ENCODE peak calls at places on chromosome 17, in six cellular contexts. Q is H9, N is mesenchymal stem cell, H is IMR-90, L is trophoblast cell, V is neuronal stem cell. A is an unnamed sample.

GRCh38 chr17:19010729-19011505 is 6.4 kb upstream of the FAM83G start:
- DNase-seq in Q (no peak), N (peak), H (no peak), L (no peak), V (no peak), A (no peak)

GRCh38 chr17:2050246-2050866 is 4.5 kb upstream of the HIC1 start:
- DNase-seq in Q (peak), N (peak), H (peak), L (peak), V (peak), A (no peak)

GRCh38 chr17:31061678-31062077 is 33.1 kb upstream of the NF1 start:
- DNase-seq in Q (peak), N (no peak), H (no peak), L (no peak), V (no peak), A (no peak)

GRCh38 chr17:73829676-73830280 is 185.5 kb upstream of the SDK2 start:
- DNase-seq in Q (no peak), N (no peak), H (no peak), L (no peak), V (no peak), A (no peak)

GRCh38 chr17:19248923-19249574 is 11.9 kb downstream of the EPN2 start:
- DNase-seq in Q (no peak), N (peak), H (peak), L (peak), V (no peak), A (no peak)

GRCh38 chr17:61443475-61443882 is 8.7 kb upstream of the TBX4 start:
- DNase-seq in Q (peak), N (no peak), H (no peak), L (no peak), V (no peak), A (no peak)

GRCh38 chr17:37043201-37043600 is 94.4 kb downstream of the AATF start:
- DNase-seq in Q (no peak), N (peak), H (peak), L (no peak), V (no peak), A (no peak)

GRCh38 chr17:79921411-79922160 is 82.3 kb upstream of the CBX4 start:
- DNase-seq in Q (no peak), N (no peak), H (no peak), L (no peak), V (no peak), A (no peak)

GRCh38 chr17:2683912-2684311 is 27.7 kb downstream of the CLUH start:
- DNase-seq in Q (no peak), N (no peak), H (peak), L (no peak), V (no peak), A (no peak)

GRCh38 chr17:2076461-2076984 is 21.6 kb downstream of the HIC1 start:
- DNase-seq in Q (no peak), N (peak), H (peak), L (no peak), V (no peak), A (no peak)

GRCh38 chr17:15967706-15968399 is 22.9 kb downstream of the ADORA2B start:
- DNase-seq in Q (no peak), N (no peak), H (no peak), L (no peak), V (no peak), A (no peak)
- H3K14ac ChIP-seq in Q (peak), N (no peak), H (no peak), L (no peak), V (no peak), A (no peak)

GRCh38 chr17:76565728-76566612 is 19.7 kb downstream of the ST6GALNAC2 start:
- DNase-seq in Q (peak), N (no peak), H (no peak), L (no peak), V (no peak), A (no peak)
- H3K27ac ChIP-seq in Q (no peak), N (no peak), H (no peak), L (no peak), V (no peak), A (peak)

GRCh38 chr17:47682138-47682537 is 11.8 kb upstream of the TBKBP1 start:
- DNase-seq in Q (no peak), N (no peak), H (no peak), L (no peak), V (no peak), A (no peak)
- H3K14ac ChIP-seq in Q (no peak), N (no peak), H (no peak), L (no peak), V (no peak), A (no peak)

DNA sequence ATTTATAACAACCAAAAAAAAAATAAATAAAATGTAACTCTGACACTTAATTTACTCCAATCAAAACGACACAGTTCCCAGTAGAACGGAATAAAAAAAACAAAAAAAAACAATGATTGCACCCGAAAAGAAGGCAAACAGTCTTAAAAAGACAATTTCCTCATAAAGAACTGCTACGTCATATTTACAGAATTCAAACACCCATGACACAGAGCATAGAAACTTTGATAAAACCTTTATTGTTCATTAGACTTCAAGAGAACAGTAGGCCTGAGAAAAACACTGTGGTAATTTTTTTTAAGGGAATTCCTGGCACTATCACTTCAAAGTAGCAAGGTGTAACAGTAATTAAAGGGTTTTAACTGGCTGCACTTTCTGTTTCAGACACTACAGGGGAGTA is 26.1 kb downstream of the FAM222B start:
- DNase-seq in Q (no peak), N (no peak), H (no peak), L (no peak), V (no peak), A (no peak)
- H3K27ac ChIP-seq in Q (no peak), N (no peak), H (no peak), L (no peak), V (no peak), A (no peak)

GRCh38 chr17:81489012-81489968 is 23.3 kb downstream of the ACTG1 start:
- DNase-seq in Q (peak), N (no peak), H (no peak), L (no peak), V (no peak), A (no peak)

GRCh38 chr17:81489986-81490598 is 22.5 kb downstream of the ACTG1 start:
- DNase-seq in Q (no peak), N (no peak), H (no peak), L (no peak), V (no peak), A (no peak)

GRCh38 chr17:81491761-81492160 is 20.8 kb downstream of the ACTG1 start:
- DNase-seq in Q (no peak), N (no peak), H (no peak), L (no peak), V (no peak), A (no peak)

GRCh38 chr17:81491193-81491592 is 21.4 kb downstream of the ACTG1 start:
- DNase-seq in Q (no peak), N (no peak), H (no peak), L (no peak), V (no peak), A (no peak)

DNA sequence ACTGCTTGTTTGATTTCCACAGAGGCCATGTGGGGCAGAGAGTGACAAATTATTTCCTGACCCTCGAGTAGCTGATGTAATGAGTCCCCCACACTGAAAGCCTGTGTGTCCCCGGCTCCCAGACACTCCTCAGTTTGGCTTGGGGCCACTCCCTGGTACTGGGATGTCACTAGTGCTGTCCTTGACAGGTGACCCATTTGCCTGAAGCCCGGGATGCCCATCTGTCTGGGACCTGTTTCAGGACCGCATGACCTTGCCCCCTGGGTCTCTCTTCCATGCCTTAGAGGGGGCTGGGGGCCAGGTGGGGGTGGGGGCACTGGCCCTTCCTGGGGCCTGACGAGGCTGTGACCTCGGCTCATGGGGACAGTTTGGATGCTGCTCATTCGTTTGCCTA is 22.0 kb downstream of the ACTG1 start:
- DNase-seq in Q (no peak), N (no peak), H (no peak), L (no peak), V (no peak), A (no peak)
- H3K14ac ChIP-seq in Q (no peak), N (no peak), H (no peak), L (no peak), V (no peak), A (no peak)

DNA sequence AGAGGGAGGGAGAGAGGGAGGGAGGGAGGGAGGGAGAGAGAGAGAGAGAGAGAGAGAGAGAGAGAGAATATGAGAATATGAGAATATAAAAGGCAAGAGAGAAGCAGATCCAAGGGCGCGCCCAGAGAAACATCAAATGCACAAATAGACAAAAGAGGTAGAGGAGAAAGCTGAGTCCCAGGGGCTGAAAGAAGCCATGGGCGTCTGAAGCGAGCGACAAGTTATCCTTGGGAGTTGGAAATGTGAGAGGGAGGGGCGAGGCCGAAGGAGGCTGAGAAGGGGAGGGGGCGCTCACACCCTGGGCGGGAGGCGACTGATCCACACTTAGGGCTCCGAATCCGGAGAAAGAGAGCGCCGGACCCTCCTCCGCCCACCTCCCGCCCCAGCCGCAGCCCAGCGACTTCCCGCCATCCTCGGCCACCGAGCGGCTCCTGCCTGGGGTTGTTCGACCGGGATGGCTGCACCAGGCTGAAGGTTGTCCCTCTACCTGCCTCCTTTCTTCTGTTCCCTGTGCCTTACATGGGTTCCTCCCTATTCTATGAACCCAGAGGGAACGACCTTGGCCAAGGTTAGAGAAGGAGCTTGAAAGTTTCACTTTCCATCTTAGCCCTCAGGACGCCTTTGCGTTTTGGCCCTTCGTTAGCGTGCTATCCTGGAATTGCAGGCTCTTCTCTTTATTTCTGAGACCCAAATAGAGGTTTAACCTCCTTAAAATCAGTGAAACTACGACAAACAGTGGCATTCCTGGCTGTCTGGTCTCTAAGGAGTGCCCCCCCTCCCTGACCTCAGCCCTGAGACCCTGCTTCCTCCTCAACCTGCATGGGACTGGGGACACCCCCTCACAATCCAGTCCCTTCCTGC is 21.2 kb upstream of the HOXB9 start:
- DNase-seq in Q (peak), N (peak), H (no peak), L (no peak), V (no peak), A (peak)
- H3K27ac ChIP-seq in Q (no peak), N (no peak), H (no peak), L (no peak), V (no peak), A (no peak)

GRCh38 chr17:32941419-32942032 is 13.6 kb downstream of the TMEM98 start:
- DNase-seq in Q (no peak), N (no peak), H (no peak), L (no peak), V (no peak), A (no peak)
- H3K14ac ChIP-seq in Q (no peak), N (no peak), H (no peak), L (no peak), V (no peak), A (no peak)